ENCODE peak calls at places on chromosome 2, in four cellular contexts. Y is AG09309; J is HS-5; U is activated CD4-positive, alpha-beta T cell treated with anti-CD3 and anti-CD28 coated beads for 4 hours. E is an unnamed sample.

GRCh38 chr2:127649100-127649611 is 3.2 kb downstream of the GPR17 start:
- DNase-seq in Y (no peak), J (no peak), U (no peak), E (no peak)

GRCh38 chr2:65490222-65490621 is 57.8 kb upstream of the SPRED2 start:
- DNase-seq in Y (no peak), J (no peak), U (no peak), E (no peak)

GRCh38 chr2:191176801-191177438 is 26.1 kb upstream of the STAT4 start:
- DNase-seq in Y (no peak), J (no peak), U (no peak), E (no peak)

GRCh38 chr2:157420771-157421323 is 23.0 kb downstream of the CYTIP start:
- DNase-seq in Y (peak), J (peak), U (no peak), E (no peak)

GRCh38 chr2:73283545-73284295 is 558 bp downstream of the FBXO41 start:
- DNase-seq in Y (no peak), J (no peak), U (peak), E (no peak)

GRCh38 chr2:26002617-26003310 is 20.5 kb upstream of the KIF3C start:
- DNase-seq in Y (no peak), J (no peak), U (no peak), E (no peak)

GRCh38 chr2:236769981-236770671 is 200.5 kb downstream of the ACKR3 start:
- DNase-seq in Y (peak), J (peak), U (no peak), E (no peak)

GRCh38 chr2:191866675-191867506 is 20.0 kb upstream of the CAVIN2 start:
- DNase-seq in Y (peak), J (peak), U (no peak), E (no peak)

GRCh38 chr2:88831792-88832248 is 140.3 kb downstream of the RPIA start:
- DNase-seq in Y (no peak), J (no peak), U (peak), E (no peak)

E was measured in T-helper 17 cell.